ENCODE peak calls at places on chromosomes 1 and 21, in nine cellular contexts. F is breast epithelium, N is tibial artery, K is fibroblast of mammary gland, Y is endodermal cell, M is BJ, E is neural progenitor cell, W is dorsolateral prefrontal cortex, C is sigmoid colon. U is an unnamed sample.

GRCh38 chr1:187985897-187986654 is 1157.3 kb downstream of the PLA2G4A start:
- DNase-seq in C (no peak), M (no peak), E (no peak), N (no peak), W (no peak), K (no peak), Y (no peak), F (no peak), U (no peak)

GRCh38 chr1:55277377-55278130 is 62.4 kb upstream of the USP24 start:
- DNase-seq in Y (peak; percentile 95), N (peak; percentile 85), M (no peak), K (peak; percentile 83), W (peak; percentile 83), E (peak; percentile 89), F (peak; percentile 76), C (peak; percentile 90), U (peak; percentile 78)

GRCh38 chr1:179310721-179311120 is 17.1 kb downstream of the SOAT1 start:
- DNase-seq in F (no peak), N (no peak), M (peak; percentile 68), C (no peak), Y (no peak), E (no peak), W (no peak), K (peak; percentile 98), U (no peak)

GRCh38 chr21:27480841-27481261 is 514.0 kb upstream of the ADAMTS5 start:
- DNase-seq in C (no peak), Y (no peak), K (peak; percentile 63), W (no peak), E (no peak), F (no peak), M (no peak), N (no peak), U (no peak)

GRCh38 chr1:181397841-181398240 is 85.5 kb upstream of the CACNA1E start:
- DNase-seq in K (no peak), C (no peak), Y (peak; percentile 28), W (no peak), F (no peak), M (no peak), N (no peak), E (no peak), U (no peak)

GRCh38 chr1:198167436-198167934 is 10.7 kb downstream of the NEK7 start:
- DNase-seq in W (no peak), M (no peak), E (no peak), N (no peak), Y (no peak), K (peak; percentile 62), C (no peak), F (no peak), U (no peak)

GRCh38 chr1:90476411-90476810 is 240.7 kb downstream of the BARHL2 start:
- DNase-seq in C (no peak), E (no peak), F (no peak), M (no peak), Y (no peak), N (no peak), K (no peak), W (peak; percentile 85), U (no peak)

GRCh38 chr21:38639782-38640750 is 141.8 kb upstream of the ERG start:
- DNase-seq in N (no peak), M (no peak), Y (no peak), C (no peak), W (no peak), K (no peak), E (no peak), F (no peak), U (no peak)

GRCh38 chr1:64962447-64962846 is 3.9 kb downstream of the JAK1 start:
- DNase-seq in C (no peak), K (no peak), M (no peak), Y (no peak), E (no peak), N (no peak), F (no peak), W (no peak), U (no peak)

GRCh38 chr1:23431431-23431830 is 6.9 kb upstream of the TCEA3 start:
- DNase-seq in E (no peak), W (no peak), F (no peak), Y (no peak), C (no peak), M (no peak), K (no peak), N (no peak), U (no peak)

GRCh38 chr1:157994704-157995540 is 1.5 kb downstream of the KIRREL1 start:
- DNase-seq in F (no peak), N (peak; percentile 83), Y (peak; percentile 57), K (peak; percentile 51), W (no peak), M (no peak), C (peak; percentile 82), E (no peak), U (no peak)

GRCh38 chr1:157994081-157994581 is 686 bp downstream of the KIRREL1 start:
- DNase-seq in W (no peak), E (no peak), M (no peak), N (no peak), C (peak; percentile 78), K (no peak), F (no peak), Y (peak; percentile 69), U (no peak)

GRCh38 chr1:157993179-157994080 is at the start of gene KIRREL1:
- DNase-seq in W (no peak), F (no peak), C (peak; percentile 90), M (no peak), N (peak; percentile 89), Y (peak; percentile 82), K (peak; percentile 68), E (peak; percentile 76), U (peak; percentile 67)

GRCh38 chr1:157992813-157993178 is 649 bp upstream of the KIRREL1 start:
- DNase-seq in C (no peak), W (no peak), K (peak; percentile 46), M (no peak), N (no peak), E (no peak), F (no peak), Y (no peak), U (no peak)

DNA sequence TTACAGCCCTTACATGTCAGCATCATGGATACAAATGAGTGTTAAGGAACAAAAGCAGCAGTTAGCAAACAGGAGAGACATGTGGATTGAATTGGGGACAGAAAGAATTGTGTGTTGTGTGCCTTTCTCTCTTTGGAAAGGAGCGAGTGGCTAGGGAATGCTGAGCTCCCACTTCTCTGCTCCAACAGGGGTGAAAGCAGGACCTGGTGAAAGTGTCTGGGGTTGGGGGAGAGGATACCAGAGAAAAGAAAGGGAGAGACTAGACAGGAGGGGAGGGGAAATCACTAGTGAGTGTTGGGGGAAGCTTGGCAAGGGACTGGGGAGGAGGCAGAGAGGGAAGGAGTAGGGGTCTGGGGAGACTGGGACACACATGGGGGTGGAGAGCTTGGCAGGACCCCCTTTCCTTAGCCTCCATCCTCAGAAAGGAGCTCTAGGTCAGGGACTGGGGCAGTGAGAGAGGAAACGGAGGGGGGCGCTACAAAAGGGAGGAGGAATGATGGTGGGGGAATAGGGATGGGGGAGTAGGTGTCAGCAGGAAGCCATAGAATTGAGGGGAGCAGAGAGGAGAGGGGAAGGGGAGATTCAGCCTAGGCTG is 2.2 kb downstream of the KIRREL1 start:
- DNase-seq in M (no peak), W (no peak), E (no peak), C (peak; percentile 62), F (no peak), N (no peak), Y (no peak), K (no peak), U (no peak)
- TF ChIP-seq CTCF in M (peak; percentile 34), W (no peak), E (no peak), C (no peak), F (no peak), N (no peak), Y (no peak), K (peak; percentile 25), U (no peak)

GRCh38 chr1:84780000-84780716 is 89.9 kb upstream of the SSX2IP start:
- DNase-seq in W (no peak), F (no peak), K (peak; percentile 52), Y (no peak), N (no peak), M (no peak), C (peak; percentile 69), E (no peak), U (no peak)
- H3K4me3 ChIP-seq in W (no peak overlapping the region), F (no peak overlapping the region), K (no peak overlapping the region), Y (no peak overlapping the region), N (no peak overlapping the region), M (no peak overlapping the region), C (no peak overlapping the region), E (no peak overlapping the region), U (no peak overlapping the region)

GRCh38 chr1:221983444-221983843 is 241.6 kb upstream of the DUSP10 start:
- DNase-seq in Y (peak; percentile 44), M (no peak), K (peak; percentile 30), C (no peak), W (no peak), E (no peak), F (no peak), N (no peak), U (no peak)

DNA sequence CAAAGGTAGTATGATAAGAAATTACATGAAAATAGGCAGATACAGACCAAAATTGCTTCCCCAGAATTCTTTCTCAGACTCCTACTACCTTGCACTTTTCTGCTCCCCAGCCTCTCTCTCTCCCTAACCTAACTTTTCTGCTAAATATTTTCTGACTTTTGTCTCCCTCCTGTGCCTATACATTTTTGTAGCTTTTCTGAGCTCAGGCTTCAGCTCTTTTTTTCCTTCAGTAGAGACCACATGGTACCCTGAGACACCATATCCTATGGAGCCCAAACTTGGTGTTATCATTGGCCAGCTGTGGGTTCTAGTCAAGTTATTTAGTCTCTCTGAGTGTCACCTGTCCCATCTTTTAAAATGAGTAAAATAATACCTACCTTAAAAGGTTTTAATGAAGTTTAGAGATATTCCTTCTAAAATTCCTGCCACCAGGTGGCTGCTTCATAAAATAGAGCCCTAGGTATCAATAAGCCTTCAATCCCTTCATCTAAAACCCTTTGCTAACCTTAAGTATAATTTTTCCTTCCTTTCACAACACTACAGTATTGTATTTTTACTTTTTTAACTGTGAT is 237.7 kb upstream of the DUSP10 start:
- DNase-seq in C (no peak), N (no peak), W (no peak), Y (no peak), E (no peak), K (no peak), M (no peak), F (no peak), U (no peak)
- TF ChIP-seq CTCF in C (no peak), N (no peak), W (no peak), Y (peak; percentile 87), E (peak; percentile 35), K (peak; percentile 32), M (peak; percentile 18), F (no peak), U (peak; percentile 28)

GRCh38 chr1:17890056-17890814 is 135.1 kb downstream of the ACTL8 start:
- DNase-seq in K (no peak), F (no peak), M (no peak), Y (peak; percentile 38), E (no peak), W (no peak), N (peak; percentile 41), C (no peak), U (no peak)

GRCh38 chr1:17890815-17891191 is 135.7 kb downstream of the ACTL8 start:
- DNase-seq in Y (peak; percentile 24), C (no peak), N (no peak), W (no peak), E (no peak), F (no peak), M (no peak), K (no peak), U (no peak)

GRCh38 chr1:17892851-17893250 is 137.7 kb downstream of the ACTL8 start:
- DNase-seq in E (no peak), C (no peak), K (no peak), F (no peak), Y (peak; percentile 42), N (peak; percentile 23), M (no peak), W (no peak), U (no peak)

GRCh38 chr1:17892225-17892624 is 137.1 kb downstream of the ACTL8 start:
- DNase-seq in Y (peak; percentile 13), N (peak; percentile 65), E (no peak), C (no peak), K (no peak), W (peak; percentile 20), F (peak; percentile 83), M (no peak), U (peak; percentile 72)

GRCh38 chr1:17891205-17892110 is 136.3 kb downstream of the ACTL8 start:
- DNase-seq in W (no peak), Y (peak; percentile 26), F (no peak), M (no peak), E (no peak), N (peak; percentile 63), K (no peak), C (no peak), U (peak; percentile 64)
- H3K4me3 ChIP-seq in W (no peak overlapping the region), Y (no peak overlapping the region), F (no peak overlapping the region), M (no peak overlapping the region), E (no peak overlapping the region), N (no peak overlapping the region), K (no peak overlapping the region), C (no peak overlapping the region), U (peak overlapping the region; percentile 32)